ENCODE peak calls at places on chromosomes 12 and 14, in four cellular contexts. One of them, this sample, is unnamed. For H3K27me3 and H3K4me1, the result is how much of the 10 kb centered on the place peaks cover.

GRCh38 chr12:19530631-19531020 is 91.3 kb downstream of the AEBP2 start:
- DNase-seq in psoas muscle: no peak
- DNase-seq in body of pancreas: no peak
- DNase-seq in CD8-positive, alpha-beta T cell: no peak
- DNase-seq in this sample: no peak

GRCh38 chr12:75666126-75666979 is 154.9 kb upstream of the KRR1 start:
- DNase-seq in CD8-positive, alpha-beta T cell: no peak
- DNase-seq in psoas muscle: no peak
- DNase-seq in body of pancreas: no peak
- DNase-seq in this sample: peak

GRCh38 chr14:95265106-95266094 is 54.3 kb downstream of the CLMN start:
- DNase-seq in CD8-positive, alpha-beta T cell: no peak
- DNase-seq in body of pancreas: peak
- DNase-seq in psoas muscle: no peak
- DNase-seq in this sample: peak

GRCh38 chr12:62621239-62621638 is 154.6 kb downstream of the MON2 start:
- DNase-seq in CD8-positive, alpha-beta T cell: no peak
- DNase-seq in psoas muscle: no peak
- DNase-seq in body of pancreas: no peak
- DNase-seq in this sample: no peak

GRCh38 chr12:94262228-94263010 is 114.0 kb downstream of the PLXNC1 start:
- DNase-seq in psoas muscle: peak
- DNase-seq in body of pancreas: peak
- DNase-seq in CD8-positive, alpha-beta T cell: peak
- DNase-seq in this sample: no peak

GRCh38 chr14:32513571-32514009 is 184.5 kb downstream of the AKAP6 start:
- DNase-seq in psoas muscle: no peak
- DNase-seq in body of pancreas: no peak
- DNase-seq in CD8-positive, alpha-beta T cell: no peak
- DNase-seq in this sample: no peak

GRCh38 chr12:55365086-55365485 is 2.3 kb downstream of the OR6C75 start:
- DNase-seq in CD8-positive, alpha-beta T cell: no peak
- DNase-seq in psoas muscle: no peak
- DNase-seq in body of pancreas: no peak
- DNase-seq in this sample: no peak

GRCh38 chr14:50335389-50335788 is 23.3 kb downstream of the DMAC2L start:
- DNase-seq in body of pancreas: peak
- DNase-seq in psoas muscle: no peak
- DNase-seq in CD8-positive, alpha-beta T cell: no peak
- DNase-seq in this sample: peak

GRCh38 chr12:29516431-29516875 is 19.0 kb upstream of the OVCH1 start:
- DNase-seq in body of pancreas: no peak
- DNase-seq in CD8-positive, alpha-beta T cell: no peak
- DNase-seq in psoas muscle: no peak
- DNase-seq in this sample: no peak

GRCh38 chr12:78210494-78210860 is 379.8 kb downstream of the NAV3 start:
- DNase-seq in psoas muscle: no peak
- DNase-seq in body of pancreas: no peak
- DNase-seq in CD8-positive, alpha-beta T cell: no peak
- DNase-seq in this sample: no peak

GRCh38 chr12:48068457-48068856 is 37.4 kb downstream of the SENP1 start:
- DNase-seq in psoas muscle: no peak
- DNase-seq in body of pancreas: no peak
- DNase-seq in CD8-positive, alpha-beta T cell: no peak
- DNase-seq in this sample: no peak

GRCh38 chr12:94123127-94123526 is 25.2 kb upstream of the PLXNC1 start:
- DNase-seq in CD8-positive, alpha-beta T cell: no peak
- DNase-seq in psoas muscle: no peak
- DNase-seq in body of pancreas: no peak
- DNase-seq in this sample: no peak

GRCh38 chr12:51868821-51869489 is 18.9 kb upstream of the ANKRD33 start:
- DNase-seq in CD8-positive, alpha-beta T cell: no peak
- DNase-seq in psoas muscle: peak
- DNase-seq in body of pancreas: no peak
- DNase-seq in this sample: peak

GRCh38 chr14:74442757-74443156 is 16.7 kb upstream of the SYNDIG1L start:
- DNase-seq in CD8-positive, alpha-beta T cell: no peak
- DNase-seq in psoas muscle: no peak
- DNase-seq in body of pancreas: no peak
- DNase-seq in this sample: no peak

GRCh38 chr12:78392918-78393317 is 471.7 kb upstream of the SYT1 start:
- DNase-seq in CD8-positive, alpha-beta T cell: no peak
- DNase-seq in psoas muscle: no peak
- DNase-seq in body of pancreas: no peak
- DNase-seq in this sample: no peak

DNA sequence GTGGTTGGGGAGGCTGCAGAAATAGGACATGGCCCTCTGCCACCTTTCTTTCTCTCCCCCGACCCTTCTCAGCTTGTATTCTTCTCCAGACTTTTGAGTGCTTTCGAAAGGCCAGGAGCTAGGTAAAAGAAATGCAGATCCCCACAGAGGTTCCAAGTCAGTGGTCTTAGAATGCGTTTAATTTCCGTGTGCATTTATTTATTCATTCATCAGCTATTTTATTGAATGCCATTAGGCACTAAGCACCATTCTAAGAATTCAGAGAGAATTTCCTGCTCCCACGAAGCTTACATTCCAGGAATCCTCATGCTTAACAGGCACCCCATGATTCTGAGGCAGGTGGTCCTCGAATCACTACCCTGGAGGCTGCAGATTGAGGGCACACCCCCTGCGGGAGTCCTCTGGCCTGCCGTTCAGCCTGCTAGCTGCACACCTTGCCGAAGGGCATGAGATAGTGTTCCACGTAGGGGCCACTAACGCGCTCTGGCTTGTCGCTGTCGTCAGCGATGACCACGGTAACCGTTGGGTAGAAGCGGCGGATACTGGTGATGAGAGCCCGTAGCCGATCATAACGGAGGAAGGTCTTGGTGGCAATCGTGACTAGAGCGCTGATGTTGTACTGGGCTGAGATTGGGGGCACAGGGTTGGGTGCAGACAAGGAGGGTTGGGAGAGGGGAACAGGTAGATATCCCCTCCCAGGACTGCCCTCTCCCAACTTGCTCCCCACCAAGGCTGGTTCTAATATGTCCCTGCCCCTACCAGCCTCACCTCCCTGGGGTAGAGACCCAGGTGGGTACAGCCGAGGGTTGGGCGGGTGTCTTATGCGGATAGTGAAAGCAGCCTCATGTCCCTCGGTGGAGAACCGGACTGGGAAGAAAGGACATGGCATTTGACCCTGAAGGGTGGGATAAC is 4.5 kb downstream of the B4GALNT1 start:
- DNase-seq in psoas muscle: peak
- DNase-seq in CD8-positive, alpha-beta T cell: no peak
- DNase-seq in body of pancreas: no peak
- DNase-seq in this sample: no peak
- H3K27me3 ChIP-seq in psoas muscle: under half
- H3K27me3 ChIP-seq in CD8-positive, alpha-beta T cell: under half
- H3K27me3 ChIP-seq in body of pancreas: under half
- H3K27me3 ChIP-seq in this sample: under half

DNA sequence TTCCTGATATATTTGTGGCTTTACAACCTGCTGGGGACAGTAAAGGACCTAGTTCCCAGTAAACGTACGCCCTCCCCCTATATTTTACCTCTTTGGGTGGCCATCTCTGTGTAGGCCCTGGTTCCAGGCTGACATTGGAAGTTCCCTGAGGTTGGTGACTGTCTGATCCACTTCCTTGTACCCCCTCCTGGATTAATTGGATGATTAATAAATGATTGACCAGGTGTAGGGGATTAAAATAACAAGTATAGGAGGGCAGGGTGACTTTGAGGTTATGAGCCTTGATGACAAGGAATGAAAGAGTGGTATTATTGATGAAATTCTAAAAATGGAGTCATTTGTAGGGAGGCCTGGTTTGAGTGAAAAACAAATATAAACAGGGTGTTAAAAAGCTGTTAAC is 9.6 kb downstream of the SUSD6 start:
- DNase-seq in psoas muscle: no peak
- DNase-seq in body of pancreas: no peak
- DNase-seq in CD8-positive, alpha-beta T cell: no peak
- DNase-seq in this sample: no peak
- H3K4me1 ChIP-seq in psoas muscle: half or more
- H3K4me1 ChIP-seq in body of pancreas: half or more
- H3K4me1 ChIP-seq in CD8-positive, alpha-beta T cell: half or more
- H3K4me1 ChIP-seq in this sample: under half

GRCh38 chr12:68148261-68148951 is 11.1 kb downstream of the IFNG start:
- DNase-seq in psoas muscle: no peak
- DNase-seq in body of pancreas: no peak
- DNase-seq in CD8-positive, alpha-beta T cell: no peak
- DNase-seq in this sample: no peak
- H3K27me3 ChIP-seq in psoas muscle: under half
- H3K27me3 ChIP-seq in body of pancreas: under half
- H3K27me3 ChIP-seq in CD8-positive, alpha-beta T cell: under half
- H3K27me3 ChIP-seq in this sample: under half

GRCh38 chr14:77523109-77523508 is 24.5 kb upstream of the ISM2 start:
- DNase-seq in psoas muscle: no peak
- DNase-seq in CD8-positive, alpha-beta T cell: no peak
- DNase-seq in body of pancreas: no peak
- DNase-seq in this sample: no peak
- H3K4me1 ChIP-seq in psoas muscle: under half
- H3K4me1 ChIP-seq in CD8-positive, alpha-beta T cell: under half
- H3K4me1 ChIP-seq in body of pancreas: under half
- H3K4me1 ChIP-seq in this sample: under half

This sample was measured in Caco-2.